ENCODE peak calls at places on chromosomes 5 and 9, in four cellular contexts. W is stimulated activated CD8-positive, alpha-beta memory T cell treated with anti-CD3 and anti-CD28 coated beads, Interleukin-2, amount 100 ng/mL, for 48 hours; N is A172; D is stomach. O is an unnamed sample.

GRCh38 chr5:9473624-9474023 is 72.3 kb downstream of the SEMA5A start:
- DNase-seq in D (no peak), N (no peak), W (no peak), O (no peak)

GRCh38 chr9:5838884-5839571 is 6.1 kb upstream of the ERMP1 start:
- DNase-seq in N (peak; percentile 64), W (no peak), D (peak; percentile 69), O (no peak)

GRCh38 chr5:136033848-136034247 is 5.1 kb downstream of the TGFBI start:
- DNase-seq in W (no peak), D (no peak), N (no peak), O (no peak)

GRCh38 chr5:109560554-109560953 is 129.2 kb upstream of the MAN2A1 start:
- DNase-seq in W (no peak), D (no peak), N (no peak), O (no peak)

GRCh38 chr5:176541338-176542134 is 4.3 kb upstream of the RNF44 start:
- DNase-seq in D (peak; percentile 75), N (peak; percentile 69), W (no peak), O (no peak)

GRCh38 chr5:200985-201384 is 9.7 kb downstream of the LRRC14B start:
- DNase-seq in W (no peak), D (no peak), N (no peak), O (no peak)

GRCh38 chr9:23412458-23412857 is 413.6 kb downstream of the ELAVL2 start:
- DNase-seq in N (no peak), W (no peak), D (no peak), O (no peak)

GRCh38 chr9:93650448-93650847 is 74.1 kb downstream of the PHF2 start:
- DNase-seq in N (no peak), D (peak; percentile 22), W (no peak), O (no peak)

GRCh38 chr5:154446183-154447073 is 631 bp downstream of the SAP30L start:
- DNase-seq in D (peak; percentile 54), W (peak; percentile 28), N (peak; percentile 60), O (peak; percentile 33)

GRCh38 chr5:54867310-54867944 is 118.0 kb downstream of the ESM1 start:
- DNase-seq in D (no peak), N (peak; percentile 35), W (no peak), O (no peak)

GRCh38 chr9:126722922-126723806 is 81.7 kb upstream of the ZBTB43 start:
- DNase-seq in D (peak; percentile 55), W (peak; percentile 65), N (peak; percentile 66), O (peak; percentile 51)